ENCODE peak calls at places on chromosomes 5 and 9, in nine cellular contexts. P is sigmoid colon, A is brain microvascular endothelial cell, L is upper lobe of right lung, E is colonic mucosa, U is OCI-LY7, Y is psoas muscle, D is left lung, N is PC-3. F is an unnamed sample.

GRCh38 chr5:91499943-91500531 is 116.9 kb upstream of the ARRDC3 start:
- DNase-seq in U (peak), D (no peak), A (peak), L (no peak), E (no peak), Y (no peak), P (no peak), N (peak), F (no peak)

GRCh38 chr5:179731791-179732411 is 721 bp upstream of the MAML1 start:
- DNase-seq in D (peak), L (peak), Y (peak), U (no peak), P (peak), E (peak), A (no peak), N (peak), F (peak)

GRCh38 chr5:169302491-169303118 is 1.7 kb upstream of the SLIT3 start:
- DNase-seq in N (peak), P (peak), D (peak), U (peak), A (peak), Y (peak), L (peak), E (peak), F (peak)

GRCh38 chr5:168611163-168611562 is 32.0 kb upstream of the PANK3 start:
- DNase-seq in U (no peak), Y (no peak), L (no peak), P (no peak), D (no peak), N (no peak), A (peak), E (no peak), F (no peak)

GRCh38 chr9:19940808-19941207 is 152.0 kb upstream of the SLC24A2 start:
- DNase-seq in L (no peak), Y (no peak), D (no peak), E (no peak), P (no peak), U (no peak), A (no peak), N (no peak), F (no peak)

GRCh38 chr5:39072915-39073758 is 1.1 kb downstream of the RICTOR start:
- DNase-seq in Y (no peak), U (peak), N (peak), P (no peak), E (peak), D (peak), L (peak), A (peak), F (peak)

GRCh38 chr5:107546685-107547084 is 124.1 kb downstream of the EFNA5 start:
- DNase-seq in U (no peak), D (no peak), L (no peak), N (no peak), E (no peak), P (no peak), A (no peak), Y (no peak), F (no peak)

GRCh38 chr9:123441769-123442168 is 85.8 kb downstream of the CRB2 start:
- DNase-seq in D (no peak), L (no peak), P (no peak), E (no peak), U (no peak), Y (no peak), N (no peak), A (no peak), F (no peak)

GRCh38 chr5:113294341-113295110 is 140.3 kb downstream of the TSSK1B start:
- DNase-seq in P (peak), E (peak), Y (peak), U (peak), D (peak), A (peak), N (peak), L (peak), F (peak)

GRCh38 chr5:167877319-167877718 is 414.1 kb upstream of the WWC1 start:
- DNase-seq in P (no peak), Y (no peak), A (no peak), E (no peak), N (no peak), U (no peak), D (no peak), L (no peak), F (no peak)

GRCh38 chr9:99253772-99254431 is 31.8 kb downstream of the SEC61B start:
- DNase-seq in L (no peak), E (no peak), P (no peak), A (no peak), Y (peak), U (peak), D (no peak), N (no peak), F (no peak)

GRCh38 chr9:2787065-2787464 is 56.8 kb downstream of the PUM3 start:
- DNase-seq in L (no peak), A (peak), U (no peak), P (no peak), Y (no peak), D (no peak), E (no peak), N (peak), F (no peak)

GRCh38 chr9:97593960-97594359 is 39.2 kb downstream of the TSTD2 start:
- DNase-seq in Y (no peak), A (no peak), U (no peak), P (no peak), N (no peak), E (no peak), D (no peak), L (no peak), F (no peak)

GRCh38 chr9:131577005-131578000 is 32.0 kb downstream of the PRRT1B start:
- DNase-seq in A (no peak), N (no peak), D (peak), U (no peak), L (no peak), Y (no peak), P (no peak), E (no peak), F (no peak)
- H3K27ac ChIP-seq in A (no peak), N (no peak), D (no peak), U (no peak), L (no peak), Y (no peak), P (no peak), E (no peak), F (no peak)

GRCh38 chr5:94613583-94613982 is 4.8 kb downstream of the KIAA0825 start:
- DNase-seq in P (no peak), D (no peak), U (peak), Y (no peak), A (peak), L (no peak), E (no peak), N (peak), F (no peak)
- TF ChIP-seq CTCF in P (no peak), D (no peak), U (peak), Y (no peak), A (peak), L (no peak), E (no peak), N (peak), F (no peak)

DNA sequence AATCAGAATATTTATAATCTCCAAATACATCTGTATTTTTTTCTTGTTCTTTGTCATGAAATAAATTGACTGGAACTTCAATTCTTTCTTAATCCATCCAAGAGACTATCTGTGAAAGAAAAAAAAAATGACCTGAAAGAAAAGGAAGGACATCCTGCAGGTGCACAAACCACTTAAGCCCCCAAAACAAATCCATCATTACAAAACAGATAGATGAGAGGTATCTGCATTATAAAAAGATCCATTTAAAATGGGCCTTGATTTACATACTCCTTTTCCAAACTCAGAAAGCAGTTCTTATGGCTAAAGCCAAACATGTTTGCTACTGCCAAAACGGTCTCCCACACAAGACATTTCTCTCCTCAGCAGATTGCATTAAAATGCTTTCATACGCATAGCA is 85.5 kb downstream of the ELAVL2 start:
- DNase-seq in U (peak), A (no peak), L (no peak), Y (no peak), E (no peak), N (no peak), D (no peak), P (no peak), F (no peak)
- H3K4me3 ChIP-seq in U (no peak), A (no peak), L (no peak), Y (no peak), E (no peak), N (no peak), D (no peak), P (no peak), F (no peak)

GRCh38 chr9:27337833-27338526 is 41.0 kb upstream of the EQTN start:
- DNase-seq in N (no peak), D (no peak), U (no peak), E (peak), P (no peak), A (no peak), Y (no peak), L (peak), F (no peak)

GRCh38 chr9:27340876-27341540 is 44.1 kb upstream of the EQTN start:
- DNase-seq in U (no peak), A (no peak), P (no peak), Y (no peak), E (no peak), D (no peak), N (no peak), L (no peak), F (no peak)

GRCh38 chr9:27336829-27337228 is 39.9 kb upstream of the EQTN start:
- DNase-seq in Y (no peak), L (no peak), E (no peak), U (no peak), D (peak), A (no peak), P (no peak), N (no peak), F (no peak)

GRCh38 chr9:27339661-27340295 is 42.8 kb upstream of the EQTN start:
- DNase-seq in P (no peak), Y (no peak), L (no peak), E (no peak), A (no peak), D (no peak), U (no peak), N (no peak), F (peak)

DNA sequence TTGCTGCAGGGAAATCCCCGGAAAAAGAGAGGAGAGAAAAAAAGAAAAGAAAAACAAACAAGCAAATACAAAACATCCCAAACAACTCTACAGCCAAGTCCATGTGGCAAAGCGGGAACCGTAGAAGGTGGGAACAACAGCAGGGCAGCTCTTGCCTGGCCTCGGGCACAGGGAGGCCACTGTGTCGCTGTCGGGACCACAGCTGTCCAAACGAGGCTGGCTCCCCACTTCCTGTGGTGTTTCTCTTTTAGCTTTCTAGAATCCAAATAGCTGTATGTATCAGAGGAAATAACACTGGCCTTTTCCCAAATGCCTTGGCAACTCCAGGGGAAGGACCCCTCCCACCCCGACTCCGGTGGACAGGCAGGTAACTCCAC is 41.6 kb upstream of the EQTN start:
- DNase-seq in N (no peak), D (no peak), P (no peak), A (no peak), E (no peak), L (no peak), Y (no peak), U (no peak), F (no peak)
- H3K27ac ChIP-seq in N (no peak), D (peak), P (peak), A (no peak), E (peak), L (peak), Y (no peak), U (no peak), F (peak)

GRCh38 chr5:140737486-140737885 is 37.2 kb downstream of the ZMAT2 start:
- DNase-seq in D (no peak), Y (no peak), E (no peak), P (no peak), N (no peak), L (no peak), A (no peak), U (no peak), F (no peak)

DNA sequence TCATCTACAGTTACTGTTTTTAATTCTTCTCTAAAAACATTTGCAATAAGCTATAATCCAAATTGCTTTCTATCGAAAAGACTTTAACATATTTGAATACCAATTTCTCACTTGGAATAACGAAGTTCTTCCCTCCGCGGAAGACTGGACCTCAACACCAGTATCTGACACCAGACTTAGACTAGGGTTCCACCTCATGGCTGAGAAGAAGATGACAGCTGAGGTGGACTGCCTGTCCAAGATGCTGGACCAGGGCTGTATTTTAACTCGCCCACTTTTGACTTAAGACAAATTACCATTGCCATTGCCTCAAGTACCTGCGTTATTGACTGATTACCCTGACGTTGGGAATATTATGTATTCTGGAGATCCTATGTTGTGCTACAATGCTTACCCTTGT is 34.1 kb downstream of the ZMAT2 start:
- DNase-seq in A (no peak), E (no peak), U (no peak), P (no peak), L (no peak), Y (no peak), D (no peak), N (peak), F (no peak)
- TF ChIP-seq CTCF in A (peak), E (peak), U (peak), P (peak), L (peak), Y (peak), D (no peak), N (peak), F (no peak)

GRCh38 chr9:137035507-137035834 is 3.6 kb upstream of the FUT7 start:
- DNase-seq in L (no peak), D (no peak), A (no peak), U (no peak), P (no peak), E (no peak), N (no peak), Y (no peak), F (no peak)

GRCh38 chr9:137034039-137034708 is 2.3 kb upstream of the FUT7 start:
- DNase-seq in E (peak), L (no peak), A (no peak), N (no peak), U (no peak), Y (no peak), P (no peak), D (no peak), F (no peak)

GRCh38 chr9:137032893-137033292 is 1.0 kb upstream of the FUT7 start:
- DNase-seq in D (peak), P (peak), Y (peak), U (no peak), L (peak), N (no peak), A (no peak), E (no peak), F (no peak)

GRCh38 chr9:137035937-137036336 is 4.0 kb upstream of the FUT7 start:
- DNase-seq in N (no peak), E (no peak), U (no peak), D (no peak), L (no peak), Y (no peak), P (no peak), A (no peak), F (no peak)

DNA sequence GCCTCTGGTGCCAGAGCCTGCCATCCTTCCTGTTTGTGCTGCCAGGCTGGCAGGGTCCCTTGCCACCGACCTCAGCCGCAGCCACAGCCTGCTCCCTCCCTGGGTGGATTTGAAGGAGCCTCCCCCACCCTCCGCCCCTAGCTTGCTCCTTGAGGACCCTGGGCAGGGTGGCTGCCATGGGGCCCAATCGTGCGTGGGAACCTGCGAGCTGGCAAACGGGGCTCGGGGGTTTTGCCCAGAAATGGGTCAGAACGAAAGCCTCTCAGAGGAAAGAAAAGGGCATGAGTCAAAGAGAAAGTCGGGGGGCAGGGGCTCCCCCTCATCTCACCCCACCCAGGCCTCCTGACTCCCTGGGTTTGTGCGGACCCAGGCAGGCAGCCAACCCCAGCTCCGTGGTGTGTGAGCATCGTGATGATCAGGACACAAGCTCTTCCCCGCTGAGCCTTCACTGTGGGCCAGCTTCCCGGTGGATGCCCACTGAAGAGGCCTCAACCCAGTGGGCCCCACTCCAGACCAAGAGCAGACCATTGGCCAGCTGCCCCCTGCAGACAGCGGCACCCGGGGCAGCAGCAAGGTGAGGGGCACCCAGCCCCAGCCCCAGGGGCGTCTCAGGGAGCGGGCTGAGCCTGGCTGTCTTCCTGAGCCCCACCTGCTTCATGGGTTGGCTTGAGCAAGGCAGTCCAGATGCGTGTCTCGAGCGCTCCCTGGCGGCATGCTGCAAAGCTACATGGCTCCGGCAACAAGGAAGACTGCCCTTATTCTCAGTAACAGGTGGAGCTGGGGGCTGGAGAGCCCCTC is 3.0 kb upstream of the FUT7 start:
- DNase-seq in A (peak), E (peak), L (peak), N (peak), P (peak), U (peak), Y (peak), D (peak), F (no peak)
- H3K4me3 ChIP-seq in A (no peak), E (peak), L (no peak), N (peak), P (no peak), U (no peak), Y (no peak), D (no peak), F (peak)

GRCh38 chr5:65105301-65105700 is 336.6 kb downstream of the CWC27 start:
- DNase-seq in N (no peak), U (peak), E (no peak), P (no peak), D (no peak), A (no peak), L (no peak), Y (no peak), F (no peak)
- H3K27ac ChIP-seq in N (no peak), U (no peak), E (no peak), P (no peak), D (no peak), A (no peak), L (no peak), Y (no peak), F (no peak)

GRCh38 chr5:20469390-20469789 is 481.4 kb upstream of the CDH18 start:
- DNase-seq in P (no peak), Y (no peak), L (no peak), N (no peak), U (no peak), D (no peak), A (no peak), E (no peak), F (no peak)
- TF ChIP-seq CTCF in P (no peak), Y (no peak), L (no peak), N (no peak), U (no peak), D (no peak), A (no peak), E (no peak), F (no peak)